ENCODE peak calls at places on chromosomes 2 and 18, in nine cellular contexts. J is pancreas, E is GM13977, T is SK-N-SH, D is neural crest cell, K is B cell, V is lung, R is coronary artery, H is tibial artery. B is an unnamed sample.

GRCh38 chr18:76405280-76405679 is 89.8 kb downstream of the ZNF516 start:
- DNase-seq in J (no peak), E (no peak), T (no peak), D (no peak), K (no peak), V (no peak), R (peak; percentile 24), H (no peak), B (no peak)

GRCh38 chr2:67502346-67503065 is 105.4 kb downstream of the ETAA1 start:
- DNase-seq in J (no peak), E (no peak), T (no peak), D (no peak), K (no peak), V (no peak), R (no peak), H (no peak), B (no peak)

GRCh38 chr2:74261204-74261864 is 62.9 kb downstream of the MTHFD2 start:
- DNase-seq in J (peak; percentile 18), E (no peak), T (peak; percentile 61), D (no peak), K (no peak), V (no peak), R (no peak), H (peak; percentile 62), B (no peak)

GRCh38 chr18:79917351-79918088 is 33.9 kb downstream of the SLC66A2 start:
- DNase-seq in J (no peak), E (peak; percentile 33), T (no peak), D (no peak), K (no peak), V (no peak), R (peak; percentile 52), H (peak; percentile 50), B (no peak)

GRCh38 chr2:190365499-190366204 is 22.3 kb downstream of the INPP1 start:
- DNase-seq in J (no peak), E (no peak), T (no peak), D (no peak), K (no peak), V (no peak), R (no peak), H (no peak), B (no peak)

GRCh38 chr2:131153529-131153928 is 48.4 kb downstream of the PLEKHB2 start:
- DNase-seq in J (no peak), E (no peak), T (no peak), D (no peak), K (no peak), V (no peak), R (no peak), H (no peak), B (no peak)

GRCh38 chr2:36416370-36417165 is 61.0 kb downstream of the CRIM1 start:
- DNase-seq in J (no peak), E (no peak), T (no peak), D (no peak), K (no peak), V (no peak), R (no peak), H (no peak), B (no peak)

GRCh38 chr2:150856596-150857281 is 369.3 kb upstream of the RND3 start:
- DNase-seq in J (no peak), E (no peak), T (peak; percentile 20), D (no peak), K (no peak), V (no peak), R (no peak), H (no peak), B (no peak)

GRCh38 chr2:18456026-18456425 is 104.4 kb downstream of the RDH14 start:
- DNase-seq in J (no peak), E (no peak), T (no peak), D (no peak), K (no peak), V (no peak), R (no peak), H (no peak), B (no peak)

GRCh38 chr2:18454692-18455255 is 105.7 kb downstream of the RDH14 start:
- DNase-seq in J (no peak), E (no peak), T (no peak), D (no peak), K (no peak), V (no peak), R (peak; percentile 83), H (peak; percentile 90), B (no peak)

DNA sequence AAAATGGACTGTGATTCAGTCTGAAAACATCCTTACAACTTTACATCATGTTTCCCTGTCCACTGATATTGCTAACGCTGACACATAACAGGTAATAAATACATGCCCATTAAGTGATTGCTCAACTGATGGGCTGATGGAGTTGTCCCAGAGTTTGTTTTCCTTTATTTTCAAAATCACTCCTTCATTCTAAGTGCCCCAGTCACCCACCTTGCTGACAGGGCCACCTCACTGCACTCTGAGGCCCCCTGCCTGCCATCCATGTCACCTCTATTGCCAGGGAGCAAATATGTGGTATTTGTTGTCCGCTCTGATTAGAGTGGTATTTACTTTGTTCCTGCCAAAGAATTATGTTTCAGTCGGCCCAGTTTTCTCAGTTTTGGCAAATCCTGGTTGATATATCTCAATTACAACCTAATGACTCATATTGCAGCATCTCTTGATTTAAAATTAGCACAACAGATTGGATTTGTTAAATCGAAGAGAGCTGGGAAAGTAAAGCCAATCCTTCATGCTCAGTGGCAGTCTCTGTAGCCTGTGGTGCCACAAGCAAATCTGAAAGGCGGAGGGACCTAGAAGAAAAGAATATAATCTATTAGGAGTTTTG is 105.1 kb downstream of the RDH14 start:
- DNase-seq in J (no peak), E (no peak), T (peak; percentile 7), D (no peak), K (no peak), V (no peak), R (no peak), H (no peak), B (no peak)
- TF ChIP-seq CTCF in J (no peak), E (no peak), T (peak; percentile 62), D (no peak), K (no peak), V (no peak), R (no peak), H (peak; percentile 27), B (no peak)

DNA sequence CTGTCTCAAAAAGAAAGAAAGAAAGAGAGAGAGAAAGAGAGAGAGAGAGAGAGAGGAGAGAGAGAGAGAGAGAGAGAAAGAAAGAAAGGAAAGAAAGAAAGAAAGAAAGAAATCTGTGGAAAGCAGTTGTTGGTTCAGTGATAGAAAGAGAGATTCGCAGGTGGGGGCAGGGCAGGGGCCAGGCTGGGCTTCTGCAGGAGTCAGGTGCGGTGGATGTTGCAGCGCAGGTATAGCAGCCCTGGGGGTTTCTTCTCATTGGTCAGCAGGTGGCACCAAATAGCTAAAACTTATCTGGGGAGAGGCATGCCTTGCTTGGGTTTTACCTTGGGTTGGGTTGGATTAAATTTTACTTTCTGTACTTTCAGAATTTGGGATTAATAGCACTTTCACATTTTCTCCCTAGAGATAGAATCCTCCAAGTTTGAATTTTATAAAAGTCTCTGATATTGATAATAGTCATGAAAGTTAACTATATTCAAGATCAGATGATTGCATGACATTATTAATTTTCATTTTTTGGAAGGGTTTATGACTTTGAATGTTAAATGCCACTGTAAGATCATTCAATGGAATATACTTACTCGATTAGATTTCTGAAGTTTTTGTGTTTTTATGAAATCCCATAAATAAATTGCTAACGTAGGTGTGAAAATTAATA is 66.6 kb downstream of the SPTBN1 start:
- DNase-seq in J (peak; percentile 66), E (peak; percentile 63), T (peak; percentile 60), D (peak; percentile 9), K (peak; percentile 83), V (peak; percentile 60), R (no peak), H (no peak), B (peak; percentile 73)
- TF ChIP-seq CTCF in J (peak; percentile 44), E (peak; percentile 71), T (peak; percentile 68), D (peak; percentile 76), K (peak; percentile 85), V (peak; percentile 37), R (peak; percentile 28), H (peak; percentile 55), B (peak; percentile 68)

DNA sequence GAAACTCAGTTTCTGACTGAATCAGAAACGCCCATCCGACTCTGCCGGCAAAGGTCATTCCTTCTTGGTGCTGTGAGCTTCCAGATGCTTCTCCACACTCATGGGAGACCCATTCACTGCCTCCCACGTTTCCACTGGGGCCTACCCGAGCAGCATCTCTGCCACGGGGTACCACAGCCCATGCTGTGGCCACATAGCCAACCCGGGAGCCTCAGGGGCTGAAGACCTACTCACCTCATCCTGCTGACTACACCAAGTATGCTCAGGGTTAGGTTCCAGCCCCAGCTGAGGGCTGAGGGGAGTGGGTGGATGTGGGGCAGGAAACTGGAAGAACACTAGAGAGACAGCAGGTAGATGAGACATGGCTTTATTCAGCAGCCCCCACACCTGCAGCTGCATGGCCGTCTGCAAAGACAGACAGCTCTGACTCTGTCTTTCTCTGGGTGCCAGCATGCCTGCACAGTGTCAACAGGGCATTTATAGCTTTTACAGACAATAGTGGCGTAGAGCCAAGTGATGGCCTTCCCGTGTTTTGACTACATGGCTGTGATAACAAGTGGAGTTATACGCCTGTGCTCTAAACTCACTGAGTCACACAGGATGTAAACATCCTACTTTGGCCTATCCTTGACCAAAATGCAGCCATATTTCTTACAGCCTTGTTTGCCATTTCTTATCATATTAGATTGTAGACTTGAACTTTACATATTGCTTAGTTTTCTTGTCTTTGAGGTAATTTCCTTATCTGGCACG is 16.5 kb upstream of the KLHL23 start:
- DNase-seq in J (no peak), E (no peak), T (peak; percentile 46), D (no peak), K (no peak), V (no peak), R (no peak), H (no peak), B (no peak)
- TF ChIP-seq CTCF in J (no peak), E (no peak), T (no peak), D (no peak), K (no peak), V (no peak), R (no peak), H (no peak), B (no peak)

GRCh38 chr18:31503011-31503410 is 5.0 kb downstream of the DSG2 start:
- DNase-seq in J (no peak), E (no peak), T (no peak), D (no peak), K (no peak), V (no peak), R (no peak), H (no peak), B (no peak)

GRCh38 chr18:31505161-31505560 is 7.2 kb downstream of the DSG2 start:
- DNase-seq in J (no peak), E (no peak), T (no peak), D (no peak), K (no peak), V (no peak), R (no peak), H (no peak), B (no peak)

GRCh38 chr18:31508781-31509180 is 10.8 kb downstream of the DSG2 start:
- DNase-seq in J (no peak), E (no peak), T (no peak), D (no peak), K (no peak), V (no peak), R (no peak), H (no peak), B (no peak)

GRCh38 chr18:31504455-31505147 is 6.6 kb downstream of the DSG2 start:
- DNase-seq in J (no peak), E (no peak), T (no peak), D (no peak), K (no peak), V (no peak), R (no peak), H (no peak), B (no peak)

DNA sequence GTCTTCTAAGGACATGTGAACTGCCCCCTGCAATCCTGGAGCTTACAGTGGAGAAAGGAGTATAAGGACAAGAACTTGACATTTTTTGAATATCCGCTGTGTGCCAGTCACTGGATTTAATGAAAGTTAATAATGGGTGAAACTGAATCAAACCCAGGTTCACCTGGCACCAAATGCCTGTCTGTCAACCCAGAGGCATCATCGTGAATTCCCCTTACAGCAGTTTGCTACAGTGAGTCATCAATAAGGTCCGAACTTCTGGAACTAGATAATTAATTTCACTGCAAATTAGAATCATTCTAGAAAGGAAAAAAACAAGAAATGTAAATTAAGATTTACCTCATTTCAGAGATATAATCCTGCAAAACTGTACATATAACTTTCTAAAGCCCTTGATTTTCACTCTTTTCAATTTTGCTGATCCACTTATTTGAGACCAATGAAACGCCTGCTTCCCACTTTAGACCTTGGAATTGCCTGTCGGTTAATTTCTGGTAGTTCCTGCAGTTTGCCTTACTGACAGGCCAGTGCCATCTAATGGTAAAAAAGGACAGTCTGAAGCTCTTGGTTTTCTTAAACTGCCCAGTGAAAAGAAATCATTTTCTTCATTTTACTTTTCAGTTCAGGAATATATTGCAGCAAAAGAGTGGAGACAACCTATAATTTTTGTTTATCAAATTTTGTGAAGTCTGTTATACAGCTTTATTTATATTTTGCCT is 8.2 kb downstream of the DSG2 start:
- DNase-seq in J (no peak), E (no peak), T (no peak), D (no peak), K (no peak), V (no peak), R (no peak), H (no peak), B (no peak)
- TF ChIP-seq CTCF in J (no peak), E (peak; percentile 22), T (peak; percentile 59), D (peak; percentile 51), K (no peak), V (no peak), R (no peak), H (peak; percentile 15), B (no peak)

B was measured in GM10248.